ENCODE peak calls at places on chromosome 19, in six cellular contexts. I is cardiac muscle cell; P is pancreas; N is CD8-positive, alpha-beta T cell; D is K562; U is fibroblast of lung. X is an unnamed sample.

GRCh38 chr19:52231154-52231565 is 38.2 kb upstream of the ZNF766 start:
- DNase-seq in D (no peak), P (no peak), I (no peak), U (no peak), N (no peak), X (no peak)

GRCh38 chr19:50020481-50020880 is 4.7 kb downstream of the VRK3 start:
- DNase-seq in U (no peak), I (no peak), P (no peak), D (no peak), N (no peak), X (no peak)

GRCh38 chr19:6063576-6063961 is 46.7 kb downstream of the RFX2 start:
- DNase-seq in I (no peak), P (no peak), D (no peak), N (no peak), U (no peak), X (no peak)

GRCh38 chr19:40492274-40492673 is 25.5 kb downstream of the SPTBN4 start:
- DNase-seq in D (no peak), P (no peak), U (no peak), N (no peak), I (no peak), X (no peak)

GRCh38 chr19:56294557-56294956 is 20.1 kb downstream of the ZSCAN5A start:
- DNase-seq in D (no peak), N (no peak), I (no peak), P (no peak), U (no peak), X (no peak)

GRCh38 chr19:19021115-19021514 is 12.2 kb downstream of the SUGP2 start:
- DNase-seq in N (no peak), U (peak; percentile 50), I (peak; percentile 29), D (no peak), P (no peak), X (no peak)

GRCh38 chr19:38255759-38256052 is 468 bp downstream of the PPP1R14A start:
- DNase-seq in P (no peak), D (no peak), N (no peak), U (no peak), I (no peak), X (no peak)

GRCh38 chr19:43300876-43301765 is 31.8 kb upstream of the PSG9 start:
- DNase-seq in U (no peak), D (no peak), P (no peak), N (no peak), I (no peak), X (no peak)

GRCh38 chr19:38711726-38712153 is 32.5 kb downstream of the CAPN12 start:
- DNase-seq in N (no peak), P (no peak), I (peak; percentile 75), U (peak; percentile 95), D (no peak), X (peak; percentile 81)

GRCh38 chr19:51135004-51135403 is 7.1 kb upstream of the SIGLEC7 start:
- DNase-seq in U (no peak), N (no peak), I (no peak), D (no peak), P (no peak), X (no peak)

GRCh38 chr19:14786421-14786851 is 8.1 kb upstream of the ADGRE2 start:
- DNase-seq in N (no peak), I (peak; percentile 57), U (peak; percentile 8), D (peak; percentile 74), P (no peak), X (peak; percentile 44)

GRCh38 chr19:29618871-29619270 is 12.8 kb downstream of the POP4 start:
- DNase-seq in D (no peak), I (no peak), U (no peak), P (no peak), N (no peak), X (no peak)

GRCh38 chr19:29545866-29546582 is 20.2 kb downstream of the VSTM2B start:
- DNase-seq in U (no peak), I (no peak), D (no peak), N (no peak), P (peak; percentile 13), X (peak; percentile 12)

GRCh38 chr19:19647037-19647835 is 3.8 kb upstream of the GMIP start:
- DNase-seq in U (no peak), P (peak; percentile 72), D (no peak), I (no peak), N (no peak), X (peak; percentile 77)

GRCh38 chr19:49689133-49690072 is at the start of gene ADM5:
- DNase-seq in D (no peak), P (peak; percentile 90), U (no peak), I (peak; percentile 20), N (peak; percentile 16), X (peak; percentile 51)

GRCh38 chr19:6087074-6087506 is 23.2 kb downstream of the RFX2 start:
- DNase-seq in P (no peak), N (no peak), D (peak; percentile 77), I (no peak), U (no peak), X (no peak)

GRCh38 chr19:58033741-58034475 is at the start of gene ZSCAN1:
- DNase-seq in N (peak; percentile 13), U (peak; percentile 86), P (peak; percentile 93), D (no peak), I (peak; percentile 91), X (peak; percentile 48)

GRCh38 chr19:53810891-53811290 is 13.2 kb downstream of the NLRP12 start:
- DNase-seq in D (no peak), N (no peak), I (no peak), P (no peak), U (no peak), X (peak; percentile 78)

GRCh38 chr19:44623626-44624025 is 10.3 kb downstream of the IGSF23 start:
- DNase-seq in I (no peak), U (no peak), P (no peak), N (no peak), D (no peak), X (no peak)

GRCh38 chr19:13849991-13850909 is 26.7 kb upstream of the NANOS3 start:
- DNase-seq in N (no peak), D (peak; percentile 92), P (peak; percentile 94), I (peak; percentile 87), U (peak; percentile 78), X (peak; percentile 98)

GRCh38 chr19:45423033-45423588 is 606 bp downstream of the ERCC1 start:
- DNase-seq in P (no peak), N (peak; percentile 76), I (no peak), D (no peak), U (no peak), X (no peak)

GRCh38 chr19:13022859-13023636 is 27.8 kb downstream of the NFIX start:
- DNase-seq in U (peak; percentile 98), P (no peak), N (no peak), I (peak; percentile 97), D (peak; percentile 68), X (no peak)

GRCh38 chr19:33830264-33830663 is 33.6 kb downstream of the KCTD15 start:
- DNase-seq in N (no peak), D (no peak), P (no peak), I (no peak), U (no peak), X (no peak)

GRCh38 chr19:43101950-43102349 is 19.4 kb upstream of the PSG2 start:
- DNase-seq in N (no peak), I (no peak), P (no peak), D (peak; percentile 8), U (no peak), X (no peak)

GRCh38 chr19:17942181-17942580 is 9.4 kb downstream of the CCDC124 start:
- DNase-seq in N (no peak), I (no peak), U (no peak), D (no peak), P (no peak), X (no peak)

GRCh38 chr19:17944301-17944700 is 11.5 kb downstream of the CCDC124 start:
- DNase-seq in I (peak; percentile 71), U (peak; percentile 86), N (no peak), D (no peak), P (no peak), X (no peak)

GRCh38 chr19:17946965-17947784 is 14.4 kb downstream of the CCDC124 start:
- DNase-seq in U (no peak), I (no peak), N (no peak), D (no peak), P (peak; percentile 82), X (no peak)

GRCh38 chr19:17942582-17943283 is 9.9 kb downstream of the CCDC124 start:
- DNase-seq in I (no peak), N (no peak), U (no peak), P (peak; percentile 77), D (peak; percentile 90), X (no peak)

DNA sequence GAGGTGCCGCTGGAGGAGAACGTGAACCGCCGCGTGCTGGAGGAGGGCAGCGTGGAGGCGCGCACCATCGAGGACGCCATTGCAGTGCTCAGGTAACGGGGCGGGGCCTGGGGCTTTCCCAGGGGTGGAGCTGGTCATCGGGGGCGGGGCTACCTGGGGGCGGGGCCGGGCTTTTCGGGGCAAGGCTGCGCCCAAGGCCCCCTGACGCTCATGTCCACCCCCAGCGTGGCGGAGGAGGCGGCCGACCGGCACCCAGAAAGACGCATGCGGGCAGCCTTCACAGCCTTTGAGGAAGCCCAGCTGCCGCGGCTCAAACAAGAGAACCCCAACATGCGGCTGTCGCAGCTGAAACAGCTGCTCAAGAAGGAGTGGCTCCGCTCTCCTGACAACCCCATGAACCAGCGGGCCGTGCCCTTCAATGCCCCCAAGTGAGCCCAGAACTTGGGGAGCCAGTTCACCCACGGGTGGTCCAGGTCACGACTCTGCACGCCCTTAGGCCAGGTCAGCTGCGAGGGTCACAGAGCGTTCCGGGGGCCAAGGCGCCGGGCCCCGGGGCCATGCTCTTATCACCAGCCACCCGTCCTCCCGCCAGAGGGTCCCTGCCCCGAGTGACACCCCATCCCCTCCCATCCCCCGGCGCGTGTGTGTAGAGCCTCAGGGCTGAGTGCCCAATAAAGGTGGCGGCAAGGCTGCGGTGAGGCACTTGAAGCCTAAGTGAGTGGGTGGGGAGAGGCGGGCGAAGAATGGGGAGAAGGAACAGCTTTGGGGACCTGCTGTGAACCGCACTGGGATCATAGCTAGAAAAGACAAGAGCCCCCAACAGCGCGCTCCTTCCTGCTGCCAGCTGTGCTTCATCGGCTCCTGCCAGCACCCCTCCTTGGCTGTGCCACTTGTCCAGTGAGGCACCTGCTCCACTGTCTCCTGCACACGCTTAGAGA is 10.7 kb downstream of the CCDC124 start:
- DNase-seq in U (no peak), I (no peak), P (peak; percentile 63), D (no peak), N (no peak), X (peak; percentile 78)
- H3K36me3 ChIP-seq in U (peaks cover 6% of the 10 kb centered on the region), I (no peaks in the 10 kb centered on the region), P (no peaks in the 10 kb centered on the region), D (peaks cover 33% of the 10 kb centered on the region), N (no peaks in the 10 kb centered on the region), X (peaks cover 13% of the 10 kb centered on the region)

GRCh38 chr19:1239420-1239795 is 1.6 kb upstream of the CBARP start:
- DNase-seq in P (no peak), U (no peak), N (no peak), D (no peak), I (no peak), X (no peak)
- H3K36me3 ChIP-seq in P (no peaks in the 10 kb centered on the region), U (peaks cover 10% of the 10 kb centered on the region), N (no peaks in the 10 kb centered on the region), D (peaks cover 32% of the 10 kb centered on the region), I (peaks cover 3% of the 10 kb centered on the region), X (no peaks in the 10 kb centered on the region)

GRCh38 chr19:9580728-9581127 is 3.6 kb downstream of the ZNF121 start:
- DNase-seq in U (no peak), N (no peak), I (no peak), P (no peak), D (no peak), X (no peak)
- H3K36me3 ChIP-seq in U (peaks cover 2% of the 10 kb centered on the region), N (peaks cover 8% of the 10 kb centered on the region), I (no peaks in the 10 kb centered on the region), P (no peaks in the 10 kb centered on the region), D (peaks cover 73% of the 10 kb centered on the region), X (peaks cover 5% of the 10 kb centered on the region)

DNA sequence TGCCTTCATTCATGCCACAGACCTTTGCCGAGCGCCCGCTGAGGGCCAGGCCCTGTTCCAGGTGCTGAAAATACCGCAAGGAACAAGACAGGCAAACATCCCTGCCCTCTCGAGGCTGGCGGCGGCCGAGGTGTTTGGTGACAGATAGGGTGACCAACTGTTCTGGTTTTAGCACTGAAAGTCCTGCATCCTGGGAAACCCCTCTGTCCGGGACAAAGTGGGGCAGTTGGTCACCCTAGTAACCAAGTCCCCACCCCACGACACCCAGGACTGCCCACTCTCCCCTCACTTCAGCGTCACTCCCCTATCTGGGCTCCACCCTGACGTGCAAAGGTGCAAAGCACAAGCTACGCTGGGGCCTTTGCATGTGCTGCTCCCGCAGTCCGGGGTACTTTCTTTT is 17.3 kb downstream of the ZBTB7A start:
- DNase-seq in D (no peak), P (no peak), I (no peak), U (no peak), N (no peak), X (no peak)
- H3K36me3 ChIP-seq in D (peaks cover 82% of the 10 kb centered on the region), P (peaks cover 8% of the 10 kb centered on the region), I (peaks cover 14% of the 10 kb centered on the region), U (peaks cover 30% of the 10 kb centered on the region), N (peaks cover 35% of the 10 kb centered on the region), X (peaks cover 69% of the 10 kb centered on the region)

X was measured in upper lobe of left lung.